ENCODE peak calls at places on chromosomes 12 and 14, in six cellular contexts. One of them, this sample, is unnamed.

GRCh38 chr14:21703357-21704339 is 30.0 kb upstream of the OR4E1 start:
- DNase-seq in NCI-H1105 treated with DMSO at 0.1 percent for 48 hours: no peak
- DNase-seq in adrenal gland: no peak
- DNase-seq in left lung: no peak
- DNase-seq in hypothalamus: no peak
- DNase-seq in fibroblast of lung: no peak
- DNase-seq in this sample: no peak

GRCh38 chr12:117832459-117833457 is 136.0 kb downstream of the KSR2 start:
- DNase-seq in NCI-H1105 treated with DMSO at 0.1 percent for 48 hours: no peak
- DNase-seq in adrenal gland: no peak
- DNase-seq in left lung: no peak
- DNase-seq in hypothalamus: no peak
- DNase-seq in fibroblast of lung: peak
- DNase-seq in this sample: no peak

GRCh38 chr12:27970981-27971489 is 1.5 kb downstream of the PTHLH start:
- DNase-seq in NCI-H1105 treated with DMSO at 0.1 percent for 48 hours: no peak
- DNase-seq in adrenal gland: no peak
- DNase-seq in left lung: no peak
- DNase-seq in hypothalamus: no peak
- DNase-seq in fibroblast of lung: peak
- DNase-seq in this sample: no peak

GRCh38 chr12:131684015-131684725 is 26.7 kb upstream of the SFSWAP start:
- DNase-seq in NCI-H1105 treated with DMSO at 0.1 percent for 48 hours: peak
- DNase-seq in adrenal gland: no peak
- DNase-seq in left lung: peak
- DNase-seq in hypothalamus: no peak
- DNase-seq in fibroblast of lung: no peak
- DNase-seq in this sample: no peak

GRCh38 chr14:99277534-99277933 is 5.5 kb upstream of the BCL11B start:
- DNase-seq in NCI-H1105 treated with DMSO at 0.1 percent for 48 hours: no peak
- DNase-seq in adrenal gland: no peak
- DNase-seq in left lung: no peak
- DNase-seq in hypothalamus: no peak
- DNase-seq in fibroblast of lung: peak
- DNase-seq in this sample: no peak

GRCh38 chr12:14854586-14855163 is 11.3 kb upstream of the ART4 start:
- DNase-seq in NCI-H1105 treated with DMSO at 0.1 percent for 48 hours: no peak
- DNase-seq in adrenal gland: no peak
- DNase-seq in left lung: no peak
- DNase-seq in hypothalamus: no peak
- DNase-seq in fibroblast of lung: no peak
- DNase-seq in this sample: no peak

GRCh38 chr12:5447329-5447728 is 15.4 kb downstream of the NTF3 start:
- DNase-seq in NCI-H1105 treated with DMSO at 0.1 percent for 48 hours: no peak
- DNase-seq in adrenal gland: no peak
- DNase-seq in left lung: no peak
- DNase-seq in hypothalamus: no peak
- DNase-seq in fibroblast of lung: no peak
- DNase-seq in this sample: no peak

GRCh38 chr12:68406134-68406576 is 74.0 kb upstream of the MDM1 start:
- DNase-seq in NCI-H1105 treated with DMSO at 0.1 percent for 48 hours: peak
- DNase-seq in adrenal gland: peak
- DNase-seq in left lung: peak
- DNase-seq in hypothalamus: peak
- DNase-seq in fibroblast of lung: peak
- DNase-seq in this sample: peak

GRCh38 chr12:59472273-59472672 is 123.6 kb upstream of the SLC16A7 start:
- DNase-seq in NCI-H1105 treated with DMSO at 0.1 percent for 48 hours: no peak
- DNase-seq in adrenal gland: no peak
- DNase-seq in left lung: no peak
- DNase-seq in hypothalamus: no peak
- DNase-seq in fibroblast of lung: no peak
- DNase-seq in this sample: no peak

GRCh38 chr14:36647827-36648753 is 13.6 kb upstream of the PAX9 start:
- DNase-seq in NCI-H1105 treated with DMSO at 0.1 percent for 48 hours: peak
- DNase-seq in adrenal gland: no peak
- DNase-seq in left lung: no peak
- DNase-seq in hypothalamus: no peak
- DNase-seq in fibroblast of lung: peak
- DNase-seq in this sample: peak

GRCh38 chr12:18719922-18720321 is 17.9 kb downstream of the PLCZ1 start:
- DNase-seq in NCI-H1105 treated with DMSO at 0.1 percent for 48 hours: no peak
- DNase-seq in adrenal gland: no peak
- DNase-seq in left lung: no peak
- DNase-seq in hypothalamus: no peak
- DNase-seq in fibroblast of lung: peak
- DNase-seq in this sample: no peak